ENCODE peak calls at places on chromosomes 2 and 18, in ten cellular contexts. One of them, this sample, is unnamed.

GRCh38 chr18:48709371-48709770 is 170.5 kb downstream of the CTIF start:
- ATAC-seq in CD8-positive, alpha-beta T cell: no peak
- ATAC-seq in left lung: peak; percentile 15
- ATAC-seq in right cardiac atrium: no peak
- ATAC-seq in upper lobe of right lung: peak; percentile 23
- ATAC-seq in mucosa of descending colon: no peak
- ATAC-seq in RWPE2: no peak
- ATAC-seq in DND-41: no peak
- ATAC-seq in right lobe of liver: peak; percentile 12
- ATAC-seq in aorta: no peak
- ATAC-seq in this sample: no peak

GRCh38 chr2:239607795-239608171 is 207.0 kb upstream of the HDAC4 start:
- ATAC-seq in CD8-positive, alpha-beta T cell: no peak
- ATAC-seq in DND-41: no peak
- ATAC-seq in mucosa of descending colon: no peak
- ATAC-seq in right cardiac atrium: no peak
- ATAC-seq in upper lobe of right lung: no peak
- ATAC-seq in left lung: no peak
- ATAC-seq in aorta: no peak
- ATAC-seq in right lobe of liver: peak; percentile 23
- ATAC-seq in RWPE2: no peak
- ATAC-seq in this sample: no peak

GRCh38 chr2:168564641-168565040 is 108.6 kb downstream of the CERS6 start:
- ATAC-seq in aorta: no peak
- ATAC-seq in CD8-positive, alpha-beta T cell: no peak
- ATAC-seq in mucosa of descending colon: no peak
- ATAC-seq in right cardiac atrium: no peak
- ATAC-seq in DND-41: no peak
- ATAC-seq in right lobe of liver: no peak
- ATAC-seq in upper lobe of right lung: no peak
- ATAC-seq in left lung: no peak
- ATAC-seq in RWPE2: peak; percentile 37
- ATAC-seq in this sample: no peak

GRCh38 chr2:1572638-1573037 is 159.4 kb downstream of the TPO start:
- ATAC-seq in RWPE2: peak; percentile 65
- ATAC-seq in upper lobe of right lung: no peak
- ATAC-seq in left lung: no peak
- ATAC-seq in mucosa of descending colon: no peak
- ATAC-seq in right lobe of liver: no peak
- ATAC-seq in right cardiac atrium: peak; percentile 62
- ATAC-seq in aorta: no peak
- ATAC-seq in CD8-positive, alpha-beta T cell: no peak
- ATAC-seq in DND-41: no peak
- ATAC-seq in this sample: peak; percentile 72

GRCh38 chr2:172293952-172294351 is 133.4 kb upstream of the ITGA6 start:
- ATAC-seq in right cardiac atrium: peak; percentile 80
- ATAC-seq in right lobe of liver: peak; percentile 78
- ATAC-seq in RWPE2: peak; percentile 58
- ATAC-seq in upper lobe of right lung: peak; percentile 78
- ATAC-seq in left lung: peak; percentile 74
- ATAC-seq in CD8-positive, alpha-beta T cell: no peak
- ATAC-seq in aorta: peak; percentile 71
- ATAC-seq in DND-41: no peak
- ATAC-seq in mucosa of descending colon: peak; percentile 93
- ATAC-seq in this sample: peak; percentile 19

GRCh38 chr18:48667276-48668254 is 128.7 kb downstream of the CTIF start:
- ATAC-seq in left lung: no peak
- ATAC-seq in CD8-positive, alpha-beta T cell: no peak
- ATAC-seq in RWPE2: peak; percentile 54
- ATAC-seq in mucosa of descending colon: peak; percentile 62
- ATAC-seq in right lobe of liver: no peak
- ATAC-seq in right cardiac atrium: no peak
- ATAC-seq in aorta: no peak
- ATAC-seq in upper lobe of right lung: no peak
- ATAC-seq in DND-41: peak; percentile 50
- ATAC-seq in this sample: no peak

GRCh38 chr18:5543854-5544389 is at the start of gene EPB41L3:
- ATAC-seq in aorta: peak; percentile 78
- ATAC-seq in upper lobe of right lung: peak; percentile 86
- ATAC-seq in RWPE2: no peak
- ATAC-seq in left lung: peak; percentile 76
- ATAC-seq in mucosa of descending colon: peak; percentile 72
- ATAC-seq in right cardiac atrium: peak; percentile 90
- ATAC-seq in right lobe of liver: peak; percentile 63
- ATAC-seq in DND-41: no peak
- ATAC-seq in CD8-positive, alpha-beta T cell: no peak
- ATAC-seq in this sample: peak; percentile 84

GRCh38 chr18:21084511-21085078 is 27.0 kb downstream of the ROCK1 start:
- ATAC-seq in upper lobe of right lung: no peak
- ATAC-seq in RWPE2: no peak
- ATAC-seq in left lung: no peak
- ATAC-seq in DND-41: no peak
- ATAC-seq in right cardiac atrium: no peak
- ATAC-seq in mucosa of descending colon: no peak
- ATAC-seq in aorta: no peak
- ATAC-seq in CD8-positive, alpha-beta T cell: no peak
- ATAC-seq in right lobe of liver: no peak
- ATAC-seq in this sample: no peak

GRCh38 chr2:112679484-112679883 is 33.7 kb downstream of the SLC20A1 start:
- ATAC-seq in right lobe of liver: no peak
- ATAC-seq in mucosa of descending colon: no peak
- ATAC-seq in right cardiac atrium: peak; percentile 37
- ATAC-seq in CD8-positive, alpha-beta T cell: no peak
- ATAC-seq in upper lobe of right lung: no peak
- ATAC-seq in left lung: no peak
- ATAC-seq in RWPE2: peak; percentile 80
- ATAC-seq in aorta: peak; percentile 22
- ATAC-seq in DND-41: no peak
- ATAC-seq in this sample: no peak

GRCh38 chr2:170820647-170821630 is 4.3 kb downstream of the GAD1 start:
- ATAC-seq in mucosa of descending colon: no peak
- ATAC-seq in aorta: no peak
- ATAC-seq in right lobe of liver: peak; percentile 17
- ATAC-seq in left lung: no peak
- ATAC-seq in DND-41: peak; percentile 35
- ATAC-seq in upper lobe of right lung: no peak
- ATAC-seq in RWPE2: no peak
- ATAC-seq in right cardiac atrium: no peak
- ATAC-seq in CD8-positive, alpha-beta T cell: peak; percentile 48
- ATAC-seq in this sample: no peak

GRCh38 chr2:54053830-54054229 is 61.6 kb upstream of the ACYP2 start:
- ATAC-seq in mucosa of descending colon: peak; percentile 58
- ATAC-seq in upper lobe of right lung: no peak
- ATAC-seq in DND-41: no peak
- ATAC-seq in aorta: no peak
- ATAC-seq in left lung: peak; percentile 27
- ATAC-seq in CD8-positive, alpha-beta T cell: no peak
- ATAC-seq in RWPE2: no peak
- ATAC-seq in right cardiac atrium: no peak
- ATAC-seq in right lobe of liver: no peak
- ATAC-seq in this sample: no peak

GRCh38 chr2:233919938-233920337 is 2.8 kb downstream of the TRPM8 start:
- ATAC-seq in RWPE2: no peak
- ATAC-seq in CD8-positive, alpha-beta T cell: no peak
- ATAC-seq in right cardiac atrium: no peak
- ATAC-seq in DND-41: no peak
- ATAC-seq in right lobe of liver: no peak
- ATAC-seq in left lung: no peak
- ATAC-seq in upper lobe of right lung: no peak
- ATAC-seq in aorta: no peak
- ATAC-seq in mucosa of descending colon: no peak
- ATAC-seq in this sample: no peak

GRCh38 chr18:74623047-74623816 is 25.6 kb downstream of the ZNF407 start:
- ATAC-seq in aorta: peak; percentile 33
- ATAC-seq in upper lobe of right lung: peak; percentile 16
- ATAC-seq in mucosa of descending colon: no peak
- ATAC-seq in CD8-positive, alpha-beta T cell: no peak
- ATAC-seq in RWPE2: no peak
- ATAC-seq in right cardiac atrium: no peak
- ATAC-seq in left lung: no peak
- ATAC-seq in right lobe of liver: no peak
- ATAC-seq in DND-41: no peak
- ATAC-seq in this sample: no peak

GRCh38 chr2:19812166-19812565 is 89.6 kb downstream of the TTC32 start:
- ATAC-seq in DND-41: no peak
- ATAC-seq in right cardiac atrium: peak; percentile 80
- ATAC-seq in CD8-positive, alpha-beta T cell: no peak
- ATAC-seq in right lobe of liver: no peak
- ATAC-seq in aorta: peak; percentile 74
- ATAC-seq in mucosa of descending colon: no peak
- ATAC-seq in RWPE2: no peak
- ATAC-seq in upper lobe of right lung: no peak
- ATAC-seq in left lung: no peak
- ATAC-seq in this sample: no peak

DNA sequence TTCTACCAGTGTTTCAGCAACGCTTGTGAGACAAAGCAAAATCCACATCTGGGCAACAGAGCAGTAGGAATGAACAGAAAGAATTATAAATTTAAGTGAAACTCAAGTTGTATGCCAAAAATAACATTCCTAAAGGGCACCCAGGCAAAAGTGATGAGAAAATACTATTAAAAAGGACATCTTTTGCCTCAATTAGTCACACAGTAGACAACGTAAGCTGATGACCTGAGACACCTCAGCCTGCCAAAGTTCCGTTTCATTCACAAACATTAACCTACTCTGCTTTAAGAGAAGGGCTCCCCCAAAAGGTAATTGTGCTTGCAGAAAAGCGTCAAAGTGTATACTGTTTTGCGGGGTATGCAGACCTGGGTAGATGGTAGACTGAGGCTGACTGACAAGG is 7.2 kb downstream of the HDLBP start:
- ATAC-seq in left lung: no peak
- ATAC-seq in mucosa of descending colon: no peak
- ATAC-seq in CD8-positive, alpha-beta T cell: no peak
- ATAC-seq in RWPE2: no peak
- ATAC-seq in right cardiac atrium: no peak
- ATAC-seq in upper lobe of right lung: no peak
- ATAC-seq in right lobe of liver: no peak
- ATAC-seq in DND-41: no peak
- ATAC-seq in aorta: no peak
- ATAC-seq in this sample: no peak
- H3K4me1 ChIP-seq in left lung: peaks cover 7% of the 10 kb centered on the region
- H3K4me1 ChIP-seq in mucosa of descending colon: peaks cover 8% of the 10 kb centered on the region
- H3K4me1 ChIP-seq in CD8-positive, alpha-beta T cell: peaks cover 36% of the 10 kb centered on the region
- H3K4me1 ChIP-seq in RWPE2: peaks cover 35% of the 10 kb centered on the region
- H3K4me1 ChIP-seq in right cardiac atrium: peaks cover 10% of the 10 kb centered on the region
- H3K4me1 ChIP-seq in upper lobe of right lung: peaks cover 10% of the 10 kb centered on the region
- H3K4me1 ChIP-seq in right lobe of liver: no peaks in the 10 kb centered on the region
- H3K4me1 ChIP-seq in DND-41: peaks cover 44% of the 10 kb centered on the region
- H3K4me1 ChIP-seq in aorta: no peaks in the 10 kb centered on the region
- H3K4me1 ChIP-seq in this sample: peaks cover 66% of the 10 kb centered on the region

GRCh38 chr2:26344581-26345283 is 1.2 kb upstream of the SELENOI start:
- ATAC-seq in aorta: no peak
- ATAC-seq in right cardiac atrium: no peak
- ATAC-seq in DND-41: no peak
- ATAC-seq in right lobe of liver: no peak
- ATAC-seq in RWPE2: no peak
- ATAC-seq in left lung: no peak
- ATAC-seq in mucosa of descending colon: no peak
- ATAC-seq in upper lobe of right lung: no peak
- ATAC-seq in CD8-positive, alpha-beta T cell: no peak
- ATAC-seq in this sample: no peak
- H3K4me3 ChIP-seq in aorta: peak overlapping the region; percentile 81
- H3K4me3 ChIP-seq in right cardiac atrium: peak overlapping the region; percentile 70
- H3K4me3 ChIP-seq in DND-41: peak overlapping the region; percentile 86
- H3K4me3 ChIP-seq in right lobe of liver: peak overlapping the region; percentile 73
- H3K4me3 ChIP-seq in RWPE2: peak overlapping the region; percentile 68
- H3K4me3 ChIP-seq in left lung: peak overlapping the region; percentile 76
- H3K4me3 ChIP-seq in mucosa of descending colon: no peak overlapping the region
- H3K4me3 ChIP-seq in upper lobe of right lung: peak overlapping the region; percentile 85
- H3K4me3 ChIP-seq in CD8-positive, alpha-beta T cell: peak overlapping the region; percentile 86
- H3K4me3 ChIP-seq in this sample: peak overlapping the region; percentile 64

DNA sequence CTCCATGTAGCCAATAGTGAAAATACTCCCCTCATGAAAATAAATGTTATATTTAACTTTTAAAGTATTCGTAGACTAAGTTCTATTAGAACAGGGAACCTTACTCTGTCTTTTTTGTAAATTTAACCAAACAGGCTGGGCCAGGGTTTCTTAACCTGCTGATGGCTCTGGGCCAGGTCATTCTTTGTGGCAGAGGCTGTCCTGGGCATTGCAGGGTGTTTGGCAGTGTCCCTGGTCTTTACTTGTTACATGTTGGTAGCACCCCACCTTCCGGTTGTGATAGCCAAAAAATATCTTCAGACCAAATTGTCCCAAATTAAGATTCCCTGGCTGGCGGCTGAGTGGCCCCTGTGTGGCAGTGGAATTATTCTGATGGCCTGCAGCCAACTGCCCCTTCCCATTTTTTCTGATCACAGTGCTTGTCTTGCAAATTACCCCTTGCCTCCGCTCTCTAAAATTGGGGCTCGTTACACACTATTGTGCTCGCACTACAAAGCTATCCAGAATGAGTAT is 216.7 kb downstream of the SH3RF3 start:
- ATAC-seq in left lung: peak; percentile 31
- ATAC-seq in DND-41: no peak
- ATAC-seq in aorta: no peak
- ATAC-seq in mucosa of descending colon: no peak
- ATAC-seq in CD8-positive, alpha-beta T cell: no peak
- ATAC-seq in right lobe of liver: peak; percentile 78
- ATAC-seq in right cardiac atrium: no peak
- ATAC-seq in RWPE2: no peak
- ATAC-seq in upper lobe of right lung: peak; percentile 38
- ATAC-seq in this sample: no peak
- H3K9me3 ChIP-seq in left lung: no peaks in the 10 kb centered on the region
- H3K9me3 ChIP-seq in DND-41: no peaks in the 10 kb centered on the region
- H3K9me3 ChIP-seq in aorta: no peaks in the 10 kb centered on the region
- H3K9me3 ChIP-seq in mucosa of descending colon: no peaks in the 10 kb centered on the region
- H3K9me3 ChIP-seq in CD8-positive, alpha-beta T cell: no peaks in the 10 kb centered on the region
- H3K9me3 ChIP-seq in right lobe of liver: no peaks in the 10 kb centered on the region
- H3K9me3 ChIP-seq in right cardiac atrium: no peaks in the 10 kb centered on the region
- H3K9me3 ChIP-seq in RWPE2: no peaks in the 10 kb centered on the region
- H3K9me3 ChIP-seq in upper lobe of right lung: no peaks in the 10 kb centered on the region
- H3K9me3 ChIP-seq in this sample: no peaks in the 10 kb centered on the region

DNA sequence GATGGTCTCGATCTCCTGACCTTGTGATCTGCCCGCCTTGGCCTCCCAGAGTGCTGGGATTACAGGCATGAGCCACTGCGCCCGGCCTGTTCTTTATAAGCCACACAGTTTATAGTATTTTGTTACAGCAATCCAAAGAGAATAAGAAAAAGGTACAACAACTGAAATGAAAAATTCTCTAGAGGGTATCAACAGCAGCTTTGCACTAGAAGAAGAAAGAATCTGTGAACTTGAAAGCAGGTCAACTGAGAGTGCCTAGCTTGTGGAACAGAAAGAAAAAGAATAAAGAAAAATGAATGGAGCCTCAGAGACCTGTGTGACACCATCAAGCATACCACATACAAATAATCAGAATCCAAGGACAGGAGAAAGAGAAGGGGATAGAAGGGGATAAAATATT is 66.8 kb upstream of the CTLA4 start:
- ATAC-seq in CD8-positive, alpha-beta T cell: no peak
- ATAC-seq in right cardiac atrium: no peak
- ATAC-seq in DND-41: no peak
- ATAC-seq in left lung: no peak
- ATAC-seq in RWPE2: no peak
- ATAC-seq in mucosa of descending colon: no peak
- ATAC-seq in aorta: no peak
- ATAC-seq in right lobe of liver: no peak
- ATAC-seq in upper lobe of right lung: no peak
- ATAC-seq in this sample: no peak
- H3K4me1 ChIP-seq in CD8-positive, alpha-beta T cell: peaks cover 29% of the 10 kb centered on the region
- H3K4me1 ChIP-seq in right cardiac atrium: peaks cover 1% of the 10 kb centered on the region
- H3K4me1 ChIP-seq in DND-41: peaks cover 30% of the 10 kb centered on the region
- H3K4me1 ChIP-seq in left lung: no peaks in the 10 kb centered on the region
- H3K4me1 ChIP-seq in RWPE2: no peaks in the 10 kb centered on the region
- H3K4me1 ChIP-seq in mucosa of descending colon: no peaks in the 10 kb centered on the region
- H3K4me1 ChIP-seq in aorta: no peaks in the 10 kb centered on the region
- H3K4me1 ChIP-seq in right lobe of liver: no peaks in the 10 kb centered on the region
- H3K4me1 ChIP-seq in upper lobe of right lung: peaks cover 15% of the 10 kb centered on the region
- H3K4me1 ChIP-seq in this sample: no peaks in the 10 kb centered on the region

GRCh38 chr2:73069041-73069854 is 2.3 kb downstream of the SFXN5 start:
- ATAC-seq in aorta: no peak
- ATAC-seq in right cardiac atrium: no peak
- ATAC-seq in CD8-positive, alpha-beta T cell: no peak
- ATAC-seq in upper lobe of right lung: no peak
- ATAC-seq in DND-41: no peak
- ATAC-seq in left lung: no peak
- ATAC-seq in RWPE2: no peak
- ATAC-seq in mucosa of descending colon: no peak
- ATAC-seq in right lobe of liver: no peak
- ATAC-seq in this sample: no peak
- H3K4me3 ChIP-seq in aorta: no peak overlapping the region
- H3K4me3 ChIP-seq in right cardiac atrium: peak overlapping the region; percentile 84
- H3K4me3 ChIP-seq in CD8-positive, alpha-beta T cell: peak overlapping the region; percentile 94
- H3K4me3 ChIP-seq in upper lobe of right lung: peak overlapping the region; percentile 98
- H3K4me3 ChIP-seq in DND-41: peak overlapping the region; percentile 61
- H3K4me3 ChIP-seq in left lung: peak overlapping the region; percentile 95
- H3K4me3 ChIP-seq in RWPE2: no peak overlapping the region
- H3K4me3 ChIP-seq in mucosa of descending colon: no peak overlapping the region
- H3K4me3 ChIP-seq in right lobe of liver: peak overlapping the region; percentile 90
- H3K4me3 ChIP-seq in this sample: no peak overlapping the region

This sample was measured in gastroesophageal sphincter.